ENCODE peak calls at places on chromosomes 12 and 14, in seven cellular contexts. T is neuronal stem cell, E is IMR-90, W is H9, Z is mesendoderm, X is H1, A is trophoblast cell. Y is an unnamed sample.

GRCh38 chr12:18400186-18400585 is 138.9 kb downstream of the PIK3C2G start:
- DNase-seq in T (no peak), E (peak; percentile 39), W (no peak), Z (no peak), X (no peak), A (no peak), Y (no peak)

GRCh38 chr12:10557766-10558165 is 52.1 kb downstream of the EIF2S3B start:
- DNase-seq in T (no peak), E (no peak), W (no peak), Z (peak; percentile 24), X (peak; percentile 19), A (no peak), Y (no peak)

GRCh38 chr12:100955139-100955538 is 160.6 kb downstream of the ANO4 start:
- DNase-seq in T (no peak), E (peak; percentile 79), W (peak; percentile 86), Z (peak; percentile 92), X (no peak), A (no peak), Y (peak; percentile 70)

GRCh38 chr12:88015825-88016224 is 13.4 kb downstream of the C12orf50 start:
- DNase-seq in T (no peak), E (no peak), W (no peak), Z (no peak), X (no peak), A (no peak), Y (no peak)

GRCh38 chr12:123075591-123076171 is 75.2 kb downstream of the PITPNM2 start:
- DNase-seq in T (peak; percentile 32), E (no peak), W (peak; percentile 83), Z (peak; percentile 83), X (peak; percentile 33), A (peak; percentile 89), Y (peak; percentile 57)

GRCh38 chr14:76490735-76491134 is 114.8 kb downstream of the ESRRB start:
- DNase-seq in T (peak; percentile 11), E (no peak), W (no peak), Z (no peak), X (no peak), A (no peak), Y (no peak)

GRCh38 chr12:76558684-76559276 is 791 bp downstream of the OSBPL8 start:
- DNase-seq in T (peak; percentile 46), E (peak; percentile 44), W (peak; percentile 57), Z (peak; percentile 75), X (peak; percentile 2), A (peak; percentile 20), Y (peak; percentile 58)

GRCh38 chr12:101038289-101038871 is 171.7 kb downstream of the SLC5A8 start:
- DNase-seq in T (no peak), E (peak; percentile 19), W (no peak), Z (no peak), X (no peak), A (no peak), Y (peak; percentile 16)

GRCh38 chr14:70886421-70887206 is 20.6 kb upstream of the PCNX1 start:
- DNase-seq in T (no peak), E (no peak), W (no peak), Z (peak; percentile 46), X (no peak), A (no peak), Y (peak; percentile 51)

GRCh38 chr12:25401547-25402345 is 151.0 kb upstream of the KRAS start:
- DNase-seq in T (no peak), E (no peak), W (no peak), Z (no peak), X (no peak), A (no peak), Y (no peak)

GRCh38 chr12:131116437-131117117 is 162.9 kb downstream of the ADGRD1 start:
- DNase-seq in T (no peak), E (no peak), W (peak; percentile 73), Z (peak; percentile 59), X (no peak), A (no peak), Y (no peak)

GRCh38 chr12:25328082-25328712 is 77.5 kb upstream of the KRAS start:
- DNase-seq in T (no peak), E (peak; percentile 66), W (no peak), Z (no peak), X (no peak), A (no peak), Y (peak; percentile 60)

GRCh38 chr14:89640141-89640540 is 223.1 kb upstream of the FOXN3 start:
- DNase-seq in T (no peak), E (peak; percentile 83), W (no peak), Z (no peak), X (no peak), A (peak; percentile 36), Y (no peak)

GRCh38 chr12:88237954-88238353 is 95.8 kb downstream of the TMTC3 start:
- DNase-seq in T (no peak), E (peak; percentile 84), W (no peak), Z (no peak), X (no peak), A (no peak), Y (peak; percentile 67)

GRCh38 chr12:69106482-69107118 is 132.8 kb upstream of the CPSF6 start:
- DNase-seq in T (no peak), E (no peak), W (no peak), Z (no peak), X (no peak), A (no peak), Y (no peak)
- H2AK5ac ChIP-seq in T (no peak overlapping the region), E (no peak overlapping the region), W (no peak overlapping the region), Z (no peak overlapping the region), X (no peak overlapping the region), A (no peak overlapping the region), Y (no peak overlapping the region)

DNA sequence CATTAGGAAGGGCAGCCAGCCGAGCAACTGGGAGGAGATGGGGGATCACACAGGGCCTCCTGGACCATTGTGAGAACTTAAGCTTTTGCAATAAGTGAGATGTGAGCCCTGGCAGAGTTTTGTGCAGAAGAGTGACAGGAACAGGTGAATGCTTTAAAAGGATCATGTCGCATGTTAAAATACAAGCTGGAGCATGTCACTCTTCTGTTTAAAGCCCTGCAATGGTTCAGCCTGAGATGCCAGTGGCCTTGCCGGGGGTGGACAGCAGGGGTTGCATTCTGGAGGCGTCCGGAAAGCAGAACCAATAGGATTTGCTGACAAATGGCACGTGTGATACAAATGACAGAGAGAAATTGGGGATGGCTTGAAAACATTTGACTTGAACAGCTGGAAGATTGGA is 137.5 kb upstream of the RFLNA start:
- DNase-seq in T (no peak), E (no peak), W (no peak), Z (no peak), X (no peak), A (no peak), Y (no peak)
- H3K27me3 ChIP-seq in T (no peaks in the 10 kb centered on the region), E (peaks cover 42% of the 10 kb centered on the region), W (no peaks in the 10 kb centered on the region), Z (no peaks in the 10 kb centered on the region), X (no peaks in the 10 kb centered on the region), A (no peaks in the 10 kb centered on the region), Y (peaks cover 4% of the 10 kb centered on the region)

GRCh38 chr14:75216427-75217006 is 40.1 kb upstream of the TMED10 start:
- DNase-seq in T (no peak), E (no peak), W (no peak), Z (no peak), X (no peak), A (no peak), Y (no peak)

GRCh38 chr14:75214558-75214957 is 38.1 kb upstream of the TMED10 start:
- DNase-seq in T (no peak), E (no peak), W (no peak), Z (no peak), X (no peak), A (no peak), Y (no peak)

GRCh38 chr14:75213172-75213571 is 36.8 kb upstream of the TMED10 start:
- DNase-seq in T (no peak), E (peak; percentile 37), W (no peak), Z (no peak), X (no peak), A (no peak), Y (no peak)

GRCh38 chr14:75217508-75218206 is 41.2 kb upstream of the TMED10 start:
- DNase-seq in T (no peak), E (peak; percentile 35), W (no peak), Z (no peak), X (no peak), A (no peak), Y (no peak)

DNA sequence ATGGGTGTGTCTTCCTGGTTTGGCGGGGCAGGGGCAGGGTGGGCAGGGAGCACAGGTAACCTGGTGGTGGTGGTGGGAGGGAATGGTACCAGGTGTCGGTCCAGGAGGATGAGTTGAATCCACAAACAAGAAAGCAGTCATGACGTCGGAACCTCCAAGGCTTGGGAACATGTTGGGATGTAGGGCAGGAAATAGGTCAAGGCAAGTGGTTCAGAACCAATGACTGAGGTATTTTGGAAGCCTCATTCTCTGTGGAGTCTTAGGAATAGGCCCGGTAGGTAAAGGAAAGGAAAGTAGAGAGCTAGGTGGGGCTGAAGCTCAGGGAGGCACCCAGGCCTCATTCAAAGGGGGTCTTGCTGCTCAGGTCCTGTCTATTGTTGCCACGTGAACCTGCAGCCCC is 39.1 kb upstream of the TMED10 start:
- DNase-seq in T (no peak), E (no peak), W (no peak), Z (no peak), X (no peak), A (no peak), Y (no peak)
- H2AK5ac ChIP-seq in T (no peak overlapping the region), E (no peak overlapping the region), W (no peak overlapping the region), Z (no peak overlapping the region), X (no peak overlapping the region), A (no peak overlapping the region), Y (no peak overlapping the region)

DNA sequence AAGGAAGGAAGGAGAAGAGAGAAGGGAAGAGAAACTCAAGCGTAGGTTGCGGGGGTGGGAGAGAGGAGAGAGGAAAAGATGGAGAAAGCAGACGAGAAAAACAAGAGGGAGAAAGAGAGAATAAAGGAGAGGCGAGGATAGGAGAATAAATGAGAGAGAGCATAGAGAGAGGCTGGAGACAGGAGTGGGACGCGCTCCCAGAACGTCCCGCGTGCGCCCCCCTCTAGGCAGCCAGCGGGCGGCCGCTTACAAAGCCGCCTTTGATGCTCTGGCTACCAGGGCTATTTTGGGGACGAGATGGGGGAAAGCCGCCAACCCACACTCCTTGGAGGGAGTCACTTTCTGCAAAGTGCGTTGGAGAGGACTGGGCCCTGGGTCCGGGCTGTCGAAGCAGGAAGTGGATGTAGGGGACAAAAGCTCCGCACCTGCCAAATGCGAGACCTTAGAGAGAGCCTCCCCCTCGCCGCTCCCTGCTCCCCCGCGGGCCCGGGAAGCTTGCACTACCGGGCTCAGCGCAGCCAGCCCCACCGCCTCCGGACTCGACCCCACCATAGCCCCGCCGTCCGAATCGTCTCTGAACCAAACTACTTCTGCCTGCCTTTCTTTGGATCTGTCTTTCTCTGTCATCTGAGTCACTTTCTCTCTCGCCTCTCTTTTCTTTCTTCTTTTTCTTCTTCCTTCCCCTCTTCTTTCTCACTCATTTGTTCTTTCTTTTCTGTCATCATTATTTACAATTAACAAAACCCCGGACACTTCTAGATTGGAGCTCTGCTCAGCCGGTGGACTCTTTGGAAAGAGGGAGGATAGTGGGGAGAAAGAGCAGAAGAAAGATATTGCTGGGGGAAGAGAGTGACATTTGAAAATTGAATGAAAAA is 8.0 kb downstream of the ASCL1 start:
- DNase-seq in T (no peak), E (no peak), W (peak; percentile 72), Z (no peak), X (no peak), A (no peak), Y (no peak)
- H3K27me3 ChIP-seq in T (peaks cover 59% of the 10 kb centered on the region), E (peaks cover 22% of the 10 kb centered on the region), W (peaks cover 66% of the 10 kb centered on the region), Z (peaks cover 69% of the 10 kb centered on the region), X (peaks cover 56% of the 10 kb centered on the region), A (peaks cover 55% of the 10 kb centered on the region), Y (peaks cover 83% of the 10 kb centered on the region)

GRCh38 chr12:41917827-41918445 is 226.7 kb downstream of the GXYLT1 start:
- DNase-seq in T (no peak), E (no peak), W (no peak), Z (no peak), X (no peak), A (no peak), Y (peak; percentile 33)
- H2AK5ac ChIP-seq in T (no peak overlapping the region), E (no peak overlapping the region), W (no peak overlapping the region), Z (no peak overlapping the region), X (no peak overlapping the region), A (no peak overlapping the region), Y (no peak overlapping the region)

DNA sequence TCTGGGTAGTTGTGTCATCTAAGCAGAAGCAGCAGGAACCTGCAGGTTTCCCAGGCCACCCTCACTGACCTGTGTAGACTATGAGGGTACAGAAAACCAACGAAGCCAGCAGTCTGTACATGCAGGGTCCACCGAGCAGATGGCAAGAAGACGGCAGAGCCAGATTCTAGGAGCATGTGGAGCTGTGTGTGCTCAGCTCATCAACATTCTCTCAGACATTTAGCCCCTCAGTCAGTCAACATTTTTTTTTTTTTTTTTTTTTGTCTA is 7.3 kb upstream of the ASIC1 start:
- DNase-seq in T (no peak), E (no peak), W (no peak), Z (no peak), X (no peak), A (no peak), Y (no peak)
- H3K27me3 ChIP-seq in T (peaks cover 9% of the 10 kb centered on the region), E (peaks cover 52% of the 10 kb centered on the region), W (peaks cover 37% of the 10 kb centered on the region), Z (no peaks in the 10 kb centered on the region), X (peaks cover 21% of the 10 kb centered on the region), A (no peaks in the 10 kb centered on the region), Y (peaks cover 25% of the 10 kb centered on the region)

Y was measured in mesenchymal stem cell.